ENCODE peak calls at places on chromosome 13, in seven cellular contexts. One of them, this sample, is unnamed.

GRCh38 chr13:56201834-56202233 is 938.9 kb upstream of the PRR20A start:
- DNase-seq in heart right ventricle: no peak
- DNase-seq in Calu3: no peak
- DNase-seq in IMR-90: no peak
- DNase-seq in fibroblast of mammary gland: no peak
- DNase-seq in stimulated activated CD4-positive, alpha-beta T cell treated with anti-CD3 and anti-CD28 coated beads, Interleukin-4, amount 100 ng/mL, for 4 hours: no peak
- DNase-seq in activated T-cell treated with anti-CD3 and anti-CD28 coated beads, Interleukin-2, amount 50 U/mL, for 4 hours: no peak
- DNase-seq in this sample: no peak

GRCh38 chr13:108993346-108993745 is 363.9 kb downstream of the MYO16 start:
- DNase-seq in heart right ventricle: no peak
- DNase-seq in Calu3: no peak
- DNase-seq in IMR-90: peak
- DNase-seq in fibroblast of mammary gland: peak
- DNase-seq in stimulated activated CD4-positive, alpha-beta T cell treated with anti-CD3 and anti-CD28 coated beads, Interleukin-4, amount 100 ng/mL, for 4 hours: no peak
- DNase-seq in activated T-cell treated with anti-CD3 and anti-CD28 coated beads, Interleukin-2, amount 50 U/mL, for 4 hours: no peak
- DNase-seq in this sample: no peak

GRCh38 chr13:110411316-110412105 is 104.4 kb downstream of the COL4A2 start:
- DNase-seq in heart right ventricle: no peak
- DNase-seq in Calu3: no peak
- DNase-seq in IMR-90: no peak
- DNase-seq in fibroblast of mammary gland: no peak
- DNase-seq in stimulated activated CD4-positive, alpha-beta T cell treated with anti-CD3 and anti-CD28 coated beads, Interleukin-4, amount 100 ng/mL, for 4 hours: no peak
- DNase-seq in activated T-cell treated with anti-CD3 and anti-CD28 coated beads, Interleukin-2, amount 50 U/mL, for 4 hours: no peak
- DNase-seq in this sample: no peak

GRCh38 chr13:95874286-95874685 is 178.9 kb downstream of the UGGT2 start:
- DNase-seq in heart right ventricle: no peak
- DNase-seq in Calu3: no peak
- DNase-seq in IMR-90: peak
- DNase-seq in fibroblast of mammary gland: no peak
- DNase-seq in stimulated activated CD4-positive, alpha-beta T cell treated with anti-CD3 and anti-CD28 coated beads, Interleukin-4, amount 100 ng/mL, for 4 hours: no peak
- DNase-seq in activated T-cell treated with anti-CD3 and anti-CD28 coated beads, Interleukin-2, amount 50 U/mL, for 4 hours: no peak
- DNase-seq in this sample: no peak

GRCh38 chr13:31131470-31131961 is 30.2 kb downstream of the HSPH1 start:
- DNase-seq in heart right ventricle: no peak
- DNase-seq in Calu3: no peak
- DNase-seq in IMR-90: no peak
- DNase-seq in fibroblast of mammary gland: no peak
- DNase-seq in stimulated activated CD4-positive, alpha-beta T cell treated with anti-CD3 and anti-CD28 coated beads, Interleukin-4, amount 100 ng/mL, for 4 hours: no peak
- DNase-seq in activated T-cell treated with anti-CD3 and anti-CD28 coated beads, Interleukin-2, amount 50 U/mL, for 4 hours: no peak
- DNase-seq in this sample: no peak

GRCh38 chr13:31835932-31836331 is 96.6 kb downstream of the RXFP2 start:
- DNase-seq in heart right ventricle: no peak
- DNase-seq in Calu3: no peak
- DNase-seq in IMR-90: peak
- DNase-seq in fibroblast of mammary gland: peak
- DNase-seq in stimulated activated CD4-positive, alpha-beta T cell treated with anti-CD3 and anti-CD28 coated beads, Interleukin-4, amount 100 ng/mL, for 4 hours: no peak
- DNase-seq in activated T-cell treated with anti-CD3 and anti-CD28 coated beads, Interleukin-2, amount 50 U/mL, for 4 hours: no peak
- DNase-seq in this sample: no peak

GRCh38 chr13:113989585-113990300 is 15.9 kb upstream of the C13orf46 start:
- DNase-seq in heart right ventricle: no peak
- DNase-seq in Calu3: no peak
- DNase-seq in IMR-90: no peak
- DNase-seq in fibroblast of mammary gland: no peak
- DNase-seq in stimulated activated CD4-positive, alpha-beta T cell treated with anti-CD3 and anti-CD28 coated beads, Interleukin-4, amount 100 ng/mL, for 4 hours: no peak
- DNase-seq in activated T-cell treated with anti-CD3 and anti-CD28 coated beads, Interleukin-2, amount 50 U/mL, for 4 hours: no peak
- DNase-seq in this sample: no peak

GRCh38 chr13:99590519-99591011 is 89.3 kb downstream of the TM9SF2 start:
- DNase-seq in heart right ventricle: no peak
- DNase-seq in Calu3: no peak
- DNase-seq in IMR-90: peak
- DNase-seq in fibroblast of mammary gland: peak
- DNase-seq in stimulated activated CD4-positive, alpha-beta T cell treated with anti-CD3 and anti-CD28 coated beads, Interleukin-4, amount 100 ng/mL, for 4 hours: no peak
- DNase-seq in activated T-cell treated with anti-CD3 and anti-CD28 coated beads, Interleukin-2, amount 50 U/mL, for 4 hours: no peak
- DNase-seq in this sample: no peak

GRCh38 chr13:36341718-36342117 is 4.5 kb downstream of the SPART start:
- DNase-seq in heart right ventricle: no peak
- DNase-seq in Calu3: no peak
- DNase-seq in IMR-90: peak
- DNase-seq in fibroblast of mammary gland: peak
- DNase-seq in stimulated activated CD4-positive, alpha-beta T cell treated with anti-CD3 and anti-CD28 coated beads, Interleukin-4, amount 100 ng/mL, for 4 hours: no peak
- DNase-seq in activated T-cell treated with anti-CD3 and anti-CD28 coated beads, Interleukin-2, amount 50 U/mL, for 4 hours: no peak
- DNase-seq in this sample: no peak

GRCh38 chr13:27969073-27969865 is at the start of gene CDX2:
- DNase-seq in heart right ventricle: no peak
- DNase-seq in Calu3: no peak
- DNase-seq in IMR-90: no peak
- DNase-seq in fibroblast of mammary gland: no peak
- DNase-seq in stimulated activated CD4-positive, alpha-beta T cell treated with anti-CD3 and anti-CD28 coated beads, Interleukin-4, amount 100 ng/mL, for 4 hours: no peak
- DNase-seq in activated T-cell treated with anti-CD3 and anti-CD28 coated beads, Interleukin-2, amount 50 U/mL, for 4 hours: no peak
- DNase-seq in this sample: no peak

GRCh38 chr13:51938454-51938853 is 72.8 kb downstream of the ATP7B start:
- DNase-seq in heart right ventricle: no peak
- DNase-seq in Calu3: no peak
- DNase-seq in IMR-90: no peak
- DNase-seq in fibroblast of mammary gland: no peak
- DNase-seq in stimulated activated CD4-positive, alpha-beta T cell treated with anti-CD3 and anti-CD28 coated beads, Interleukin-4, amount 100 ng/mL, for 4 hours: no peak
- DNase-seq in activated T-cell treated with anti-CD3 and anti-CD28 coated beads, Interleukin-2, amount 50 U/mL, for 4 hours: no peak
- DNase-seq in this sample: no peak

GRCh38 chr13:32408296-32408998 is 19.5 kb downstream of the N4BP2L1 start:
- DNase-seq in heart right ventricle: no peak
- DNase-seq in Calu3: no peak
- DNase-seq in IMR-90: no peak
- DNase-seq in fibroblast of mammary gland: no peak
- DNase-seq in stimulated activated CD4-positive, alpha-beta T cell treated with anti-CD3 and anti-CD28 coated beads, Interleukin-4, amount 100 ng/mL, for 4 hours: no peak
- DNase-seq in activated T-cell treated with anti-CD3 and anti-CD28 coated beads, Interleukin-2, amount 50 U/mL, for 4 hours: no peak
- DNase-seq in this sample: no peak

GRCh38 chr13:100580045-100580444 is 8.5 kb downstream of the GGACT start:
- DNase-seq in heart right ventricle: no peak
- DNase-seq in Calu3: no peak
- DNase-seq in IMR-90: no peak
- DNase-seq in fibroblast of mammary gland: no peak
- DNase-seq in stimulated activated CD4-positive, alpha-beta T cell treated with anti-CD3 and anti-CD28 coated beads, Interleukin-4, amount 100 ng/mL, for 4 hours: no peak
- DNase-seq in activated T-cell treated with anti-CD3 and anti-CD28 coated beads, Interleukin-2, amount 50 U/mL, for 4 hours: no peak
- DNase-seq in this sample: no peak

GRCh38 chr13:113526466-113527220 is 36.1 kb upstream of the DCUN1D2 start:
- DNase-seq in heart right ventricle: no peak
- DNase-seq in Calu3: no peak
- DNase-seq in IMR-90: no peak
- DNase-seq in fibroblast of mammary gland: no peak
- DNase-seq in stimulated activated CD4-positive, alpha-beta T cell treated with anti-CD3 and anti-CD28 coated beads, Interleukin-4, amount 100 ng/mL, for 4 hours: no peak
- DNase-seq in activated T-cell treated with anti-CD3 and anti-CD28 coated beads, Interleukin-2, amount 50 U/mL, for 4 hours: no peak
- DNase-seq in this sample: no peak

GRCh38 chr13:37127706-37128241 is 22.3 kb upstream of the CSNK1A1L start:
- DNase-seq in heart right ventricle: no peak
- DNase-seq in Calu3: no peak
- DNase-seq in IMR-90: peak
- DNase-seq in fibroblast of mammary gland: peak
- DNase-seq in stimulated activated CD4-positive, alpha-beta T cell treated with anti-CD3 and anti-CD28 coated beads, Interleukin-4, amount 100 ng/mL, for 4 hours: no peak
- DNase-seq in activated T-cell treated with anti-CD3 and anti-CD28 coated beads, Interleukin-2, amount 50 U/mL, for 4 hours: no peak
- DNase-seq in this sample: peak

GRCh38 chr13:102400619-102401125 is 1.2 kb downstream of the FGF14 start:
- DNase-seq in heart right ventricle: peak
- DNase-seq in Calu3: no peak
- DNase-seq in IMR-90: no peak
- DNase-seq in fibroblast of mammary gland: peak
- DNase-seq in stimulated activated CD4-positive, alpha-beta T cell treated with anti-CD3 and anti-CD28 coated beads, Interleukin-4, amount 100 ng/mL, for 4 hours: no peak
- DNase-seq in activated T-cell treated with anti-CD3 and anti-CD28 coated beads, Interleukin-2, amount 50 U/mL, for 4 hours: no peak
- DNase-seq in this sample: peak

GRCh38 chr13:112642061-112642460 is 47.8 kb upstream of the ATP11A start:
- DNase-seq in heart right ventricle: no peak
- DNase-seq in Calu3: no peak
- DNase-seq in IMR-90: no peak
- DNase-seq in fibroblast of mammary gland: no peak
- DNase-seq in stimulated activated CD4-positive, alpha-beta T cell treated with anti-CD3 and anti-CD28 coated beads, Interleukin-4, amount 100 ng/mL, for 4 hours: no peak
- DNase-seq in activated T-cell treated with anti-CD3 and anti-CD28 coated beads, Interleukin-2, amount 50 U/mL, for 4 hours: no peak
- DNase-seq in this sample: no peak

GRCh38 chr13:30119476-30119875 is 187.9 kb downstream of the KATNAL1 start:
- DNase-seq in heart right ventricle: no peak
- DNase-seq in Calu3: no peak
- DNase-seq in IMR-90: peak
- DNase-seq in fibroblast of mammary gland: peak
- DNase-seq in stimulated activated CD4-positive, alpha-beta T cell treated with anti-CD3 and anti-CD28 coated beads, Interleukin-4, amount 100 ng/mL, for 4 hours: no peak
- DNase-seq in activated T-cell treated with anti-CD3 and anti-CD28 coated beads, Interleukin-2, amount 50 U/mL, for 4 hours: no peak
- DNase-seq in this sample: no peak

GRCh38 chr13:33251131-33251629 is 34.4 kb downstream of the STARD13 start:
- DNase-seq in heart right ventricle: no peak
- DNase-seq in Calu3: no peak
- DNase-seq in IMR-90: peak
- DNase-seq in fibroblast of mammary gland: peak
- DNase-seq in stimulated activated CD4-positive, alpha-beta T cell treated with anti-CD3 and anti-CD28 coated beads, Interleukin-4, amount 100 ng/mL, for 4 hours: no peak
- DNase-seq in activated T-cell treated with anti-CD3 and anti-CD28 coated beads, Interleukin-2, amount 50 U/mL, for 4 hours: no peak
- DNase-seq in this sample: no peak

GRCh38 chr13:25864936-25865335 is 186.9 kb downstream of the SHISA2 start:
- DNase-seq in heart right ventricle: no peak
- DNase-seq in Calu3: no peak
- DNase-seq in IMR-90: no peak
- DNase-seq in fibroblast of mammary gland: no peak
- DNase-seq in stimulated activated CD4-positive, alpha-beta T cell treated with anti-CD3 and anti-CD28 coated beads, Interleukin-4, amount 100 ng/mL, for 4 hours: no peak
- DNase-seq in activated T-cell treated with anti-CD3 and anti-CD28 coated beads, Interleukin-2, amount 50 U/mL, for 4 hours: no peak
- DNase-seq in this sample: no peak

GRCh38 chr13:73429691-73430090 is 370.9 kb downstream of the KLF5 start:
- DNase-seq in heart right ventricle: no peak
- DNase-seq in Calu3: peak
- DNase-seq in IMR-90: peak
- DNase-seq in fibroblast of mammary gland: peak
- DNase-seq in stimulated activated CD4-positive, alpha-beta T cell treated with anti-CD3 and anti-CD28 coated beads, Interleukin-4, amount 100 ng/mL, for 4 hours: no peak
- DNase-seq in activated T-cell treated with anti-CD3 and anti-CD28 coated beads, Interleukin-2, amount 50 U/mL, for 4 hours: no peak
- DNase-seq in this sample: no peak

GRCh38 chr13:89382986-89383385 is 1711.8 kb downstream of the SLITRK5 start:
- DNase-seq in heart right ventricle: no peak
- DNase-seq in Calu3: no peak
- DNase-seq in IMR-90: no peak
- DNase-seq in fibroblast of mammary gland: no peak
- DNase-seq in stimulated activated CD4-positive, alpha-beta T cell treated with anti-CD3 and anti-CD28 coated beads, Interleukin-4, amount 100 ng/mL, for 4 hours: no peak
- DNase-seq in activated T-cell treated with anti-CD3 and anti-CD28 coated beads, Interleukin-2, amount 50 U/mL, for 4 hours: no peak
- DNase-seq in this sample: no peak

GRCh38 chr13:21022694-21023325 is 38.6 kb downstream of the LATS2 start:
- DNase-seq in heart right ventricle: no peak
- DNase-seq in Calu3: no peak
- DNase-seq in IMR-90: no peak
- DNase-seq in fibroblast of mammary gland: no peak
- DNase-seq in stimulated activated CD4-positive, alpha-beta T cell treated with anti-CD3 and anti-CD28 coated beads, Interleukin-4, amount 100 ng/mL, for 4 hours: no peak
- DNase-seq in activated T-cell treated with anti-CD3 and anti-CD28 coated beads, Interleukin-2, amount 50 U/mL, for 4 hours: no peak
- DNase-seq in this sample: peak

GRCh38 chr13:100588350-100589177 is at the start of gene GGACT:
- DNase-seq in heart right ventricle: peak
- DNase-seq in Calu3: peak
- DNase-seq in IMR-90: peak
- DNase-seq in fibroblast of mammary gland: peak
- DNase-seq in stimulated activated CD4-positive, alpha-beta T cell treated with anti-CD3 and anti-CD28 coated beads, Interleukin-4, amount 100 ng/mL, for 4 hours: peak
- DNase-seq in activated T-cell treated with anti-CD3 and anti-CD28 coated beads, Interleukin-2, amount 50 U/mL, for 4 hours: peak
- DNase-seq in this sample: peak

GRCh38 chr13:63690672-63691071 is 2275.0 kb upstream of the PCDH20 start:
- DNase-seq in heart right ventricle: no peak
- DNase-seq in Calu3: no peak
- DNase-seq in IMR-90: peak
- DNase-seq in fibroblast of mammary gland: no peak
- DNase-seq in stimulated activated CD4-positive, alpha-beta T cell treated with anti-CD3 and anti-CD28 coated beads, Interleukin-4, amount 100 ng/mL, for 4 hours: no peak
- DNase-seq in activated T-cell treated with anti-CD3 and anti-CD28 coated beads, Interleukin-2, amount 50 U/mL, for 4 hours: no peak
- DNase-seq in this sample: no peak

GRCh38 chr13:27352698-27353097 is 71.7 kb upstream of the GTF3A start:
- DNase-seq in heart right ventricle: no peak
- DNase-seq in Calu3: no peak
- DNase-seq in IMR-90: peak
- DNase-seq in fibroblast of mammary gland: no peak
- DNase-seq in stimulated activated CD4-positive, alpha-beta T cell treated with anti-CD3 and anti-CD28 coated beads, Interleukin-4, amount 100 ng/mL, for 4 hours: no peak
- DNase-seq in activated T-cell treated with anti-CD3 and anti-CD28 coated beads, Interleukin-2, amount 50 U/mL, for 4 hours: no peak
- DNase-seq in this sample: no peak

GRCh38 chr13:43058836-43059235 is 35.5 kb downstream of the DNAJC15 start:
- DNase-seq in heart right ventricle: no peak
- DNase-seq in Calu3: no peak
- DNase-seq in IMR-90: no peak
- DNase-seq in fibroblast of mammary gland: no peak
- DNase-seq in stimulated activated CD4-positive, alpha-beta T cell treated with anti-CD3 and anti-CD28 coated beads, Interleukin-4, amount 100 ng/mL, for 4 hours: no peak
- DNase-seq in activated T-cell treated with anti-CD3 and anti-CD28 coated beads, Interleukin-2, amount 50 U/mL, for 4 hours: no peak
- DNase-seq in this sample: no peak

GRCh38 chr13:99307648-99308339 is 595 bp upstream of the GPR183 start:
- DNase-seq in heart right ventricle: no peak
- DNase-seq in Calu3: no peak
- DNase-seq in IMR-90: peak
- DNase-seq in fibroblast of mammary gland: peak
- DNase-seq in stimulated activated CD4-positive, alpha-beta T cell treated with anti-CD3 and anti-CD28 coated beads, Interleukin-4, amount 100 ng/mL, for 4 hours: peak
- DNase-seq in activated T-cell treated with anti-CD3 and anti-CD28 coated beads, Interleukin-2, amount 50 U/mL, for 4 hours: peak
- DNase-seq in this sample: no peak

GRCh38 chr13:57629391-57629804 is 2.1 kb upstream of the PCDH17 start:
- DNase-seq in heart right ventricle: peak
- DNase-seq in Calu3: no peak
- DNase-seq in IMR-90: no peak
- DNase-seq in fibroblast of mammary gland: no peak
- DNase-seq in stimulated activated CD4-positive, alpha-beta T cell treated with anti-CD3 and anti-CD28 coated beads, Interleukin-4, amount 100 ng/mL, for 4 hours: peak
- DNase-seq in activated T-cell treated with anti-CD3 and anti-CD28 coated beads, Interleukin-2, amount 50 U/mL, for 4 hours: no peak
- DNase-seq in this sample: no peak

GRCh38 chr13:84563611-84564010 is 681.3 kb upstream of the SLITRK1 start:
- DNase-seq in heart right ventricle: no peak
- DNase-seq in Calu3: no peak
- DNase-seq in IMR-90: no peak
- DNase-seq in fibroblast of mammary gland: no peak
- DNase-seq in stimulated activated CD4-positive, alpha-beta T cell treated with anti-CD3 and anti-CD28 coated beads, Interleukin-4, amount 100 ng/mL, for 4 hours: no peak
- DNase-seq in activated T-cell treated with anti-CD3 and anti-CD28 coated beads, Interleukin-2, amount 50 U/mL, for 4 hours: no peak
- DNase-seq in this sample: no peak

GRCh38 chr13:46962286-46962941 is 65.6 kb upstream of the HTR2A start:
- DNase-seq in heart right ventricle: no peak
- DNase-seq in Calu3: no peak
- DNase-seq in IMR-90: peak
- DNase-seq in fibroblast of mammary gland: peak
- DNase-seq in stimulated activated CD4-positive, alpha-beta T cell treated with anti-CD3 and anti-CD28 coated beads, Interleukin-4, amount 100 ng/mL, for 4 hours: no peak
- DNase-seq in activated T-cell treated with anti-CD3 and anti-CD28 coated beads, Interleukin-2, amount 50 U/mL, for 4 hours: no peak
- DNase-seq in this sample: no peak

GRCh38 chr13:44131069-44131614 is 242.5 kb upstream of the SERP2 start:
- DNase-seq in heart right ventricle: no peak
- DNase-seq in Calu3: no peak
- DNase-seq in IMR-90: no peak
- DNase-seq in fibroblast of mammary gland: no peak
- DNase-seq in stimulated activated CD4-positive, alpha-beta T cell treated with anti-CD3 and anti-CD28 coated beads, Interleukin-4, amount 100 ng/mL, for 4 hours: no peak
- DNase-seq in activated T-cell treated with anti-CD3 and anti-CD28 coated beads, Interleukin-2, amount 50 U/mL, for 4 hours: no peak
- DNase-seq in this sample: no peak

GRCh38 chr13:97976551-97977375 is 23.3 kb downstream of the IPO5 start:
- DNase-seq in heart right ventricle: peak
- DNase-seq in Calu3: no peak
- DNase-seq in IMR-90: no peak
- DNase-seq in fibroblast of mammary gland: no peak
- DNase-seq in stimulated activated CD4-positive, alpha-beta T cell treated with anti-CD3 and anti-CD28 coated beads, Interleukin-4, amount 100 ng/mL, for 4 hours: peak
- DNase-seq in activated T-cell treated with anti-CD3 and anti-CD28 coated beads, Interleukin-2, amount 50 U/mL, for 4 hours: peak
- DNase-seq in this sample: no peak

GRCh38 chr13:99015606-99016520 is 38.0 kb upstream of the DOCK9 start:
- DNase-seq in heart right ventricle: no peak
- DNase-seq in Calu3: no peak
- DNase-seq in IMR-90: no peak
- DNase-seq in fibroblast of mammary gland: peak
- DNase-seq in stimulated activated CD4-positive, alpha-beta T cell treated with anti-CD3 and anti-CD28 coated beads, Interleukin-4, amount 100 ng/mL, for 4 hours: no peak
- DNase-seq in activated T-cell treated with anti-CD3 and anti-CD28 coated beads, Interleukin-2, amount 50 U/mL, for 4 hours: no peak
- DNase-seq in this sample: no peak

GRCh38 chr13:35092251-35092650 is 150.2 kb downstream of the NBEA start:
- DNase-seq in heart right ventricle: no peak
- DNase-seq in Calu3: no peak
- DNase-seq in IMR-90: no peak
- DNase-seq in fibroblast of mammary gland: no peak
- DNase-seq in stimulated activated CD4-positive, alpha-beta T cell treated with anti-CD3 and anti-CD28 coated beads, Interleukin-4, amount 100 ng/mL, for 4 hours: no peak
- DNase-seq in activated T-cell treated with anti-CD3 and anti-CD28 coated beads, Interleukin-2, amount 50 U/mL, for 4 hours: no peak
- DNase-seq in this sample: no peak

GRCh38 chr13:47549219-47549752 is 451.8 kb downstream of the SUCLA2 start:
- DNase-seq in heart right ventricle: no peak
- DNase-seq in Calu3: no peak
- DNase-seq in IMR-90: no peak
- DNase-seq in fibroblast of mammary gland: peak
- DNase-seq in stimulated activated CD4-positive, alpha-beta T cell treated with anti-CD3 and anti-CD28 coated beads, Interleukin-4, amount 100 ng/mL, for 4 hours: no peak
- DNase-seq in activated T-cell treated with anti-CD3 and anti-CD28 coated beads, Interleukin-2, amount 50 U/mL, for 4 hours: no peak
- DNase-seq in this sample: no peak

GRCh38 chr13:112234131-112234875 is 141.9 kb upstream of the SPACA7 start:
- DNase-seq in heart right ventricle: no peak
- DNase-seq in Calu3: no peak
- DNase-seq in IMR-90: no peak
- DNase-seq in fibroblast of mammary gland: no peak
- DNase-seq in stimulated activated CD4-positive, alpha-beta T cell treated with anti-CD3 and anti-CD28 coated beads, Interleukin-4, amount 100 ng/mL, for 4 hours: no peak
- DNase-seq in activated T-cell treated with anti-CD3 and anti-CD28 coated beads, Interleukin-2, amount 50 U/mL, for 4 hours: no peak
- DNase-seq in this sample: no peak

GRCh38 chr13:97307882-97308624 is 85.9 kb downstream of the MBNL2 start:
- DNase-seq in heart right ventricle: peak
- DNase-seq in Calu3: peak
- DNase-seq in IMR-90: peak
- DNase-seq in fibroblast of mammary gland: peak
- DNase-seq in stimulated activated CD4-positive, alpha-beta T cell treated with anti-CD3 and anti-CD28 coated beads, Interleukin-4, amount 100 ng/mL, for 4 hours: no peak
- DNase-seq in activated T-cell treated with anti-CD3 and anti-CD28 coated beads, Interleukin-2, amount 50 U/mL, for 4 hours: no peak
- DNase-seq in this sample: no peak

This sample was measured in right atrium auricular region.